ENCODE peak calls at places on chromosomes 3 and 15, in seven cellular contexts. One of them, this sample, is unnamed.

GRCh38 chr3:161423911-161424522 is 52.7 kb upstream of the SPTSSB start:
- DNase-seq in occipital lobe: no peak
- DNase-seq in retina: no peak
- DNase-seq in fibroblast of mammary gland: peak
- DNase-seq in globus pallidus: peak
- DNase-seq in activated CD4-positive, CD25-positive, alpha-beta regulatory T cell treated with anti-CD3 and anti-CD28 coated beads, Interleukin-2, amount 50 U/mL, for 72 hours: no peak
- DNase-seq in Daoy: peak
- DNase-seq in this sample: peak

GRCh38 chr3:172332256-172333041 is 115.8 kb downstream of the GHSR start:
- DNase-seq in occipital lobe: peak
- DNase-seq in retina: peak
- DNase-seq in fibroblast of mammary gland: peak
- DNase-seq in globus pallidus: peak
- DNase-seq in activated CD4-positive, CD25-positive, alpha-beta regulatory T cell treated with anti-CD3 and anti-CD28 coated beads, Interleukin-2, amount 50 U/mL, for 72 hours: peak
- DNase-seq in Daoy: peak
- DNase-seq in this sample: peak

GRCh38 chr3:56917740-56918568 is 116.2 kb upstream of the ARHGEF3 start:
- DNase-seq in occipital lobe: no peak
- DNase-seq in retina: no peak
- DNase-seq in fibroblast of mammary gland: no peak
- DNase-seq in globus pallidus: no peak
- DNase-seq in activated CD4-positive, CD25-positive, alpha-beta regulatory T cell treated with anti-CD3 and anti-CD28 coated beads, Interleukin-2, amount 50 U/mL, for 72 hours: peak
- DNase-seq in Daoy: peak
- DNase-seq in this sample: no peak

GRCh38 chr15:35311607-35312006 is 226.5 kb upstream of the NANOGP8 start:
- DNase-seq in occipital lobe: no peak
- DNase-seq in retina: no peak
- DNase-seq in fibroblast of mammary gland: peak
- DNase-seq in globus pallidus: no peak
- DNase-seq in activated CD4-positive, CD25-positive, alpha-beta regulatory T cell treated with anti-CD3 and anti-CD28 coated beads, Interleukin-2, amount 50 U/mL, for 72 hours: no peak
- DNase-seq in Daoy: no peak
- DNase-seq in this sample: no peak

GRCh38 chr15:77659350-77660321 is 26.9 kb upstream of the LINGO1 start:
- DNase-seq in occipital lobe: no peak
- DNase-seq in retina: no peak
- DNase-seq in fibroblast of mammary gland: peak
- DNase-seq in globus pallidus: peak
- DNase-seq in activated CD4-positive, CD25-positive, alpha-beta regulatory T cell treated with anti-CD3 and anti-CD28 coated beads, Interleukin-2, amount 50 U/mL, for 72 hours: no peak
- DNase-seq in Daoy: peak
- DNase-seq in this sample: peak

GRCh38 chr3:76724706-76725105 is 315.2 kb upstream of the ROBO2 start:
- DNase-seq in occipital lobe: no peak
- DNase-seq in retina: no peak
- DNase-seq in fibroblast of mammary gland: no peak
- DNase-seq in globus pallidus: no peak
- DNase-seq in activated CD4-positive, CD25-positive, alpha-beta regulatory T cell treated with anti-CD3 and anti-CD28 coated beads, Interleukin-2, amount 50 U/mL, for 72 hours: no peak
- DNase-seq in Daoy: no peak
- DNase-seq in this sample: peak

GRCh38 chr3:42572278-42572677 is 9.5 kb downstream of the SEC22C start:
- DNase-seq in occipital lobe: no peak
- DNase-seq in retina: no peak
- DNase-seq in fibroblast of mammary gland: peak
- DNase-seq in globus pallidus: peak
- DNase-seq in activated CD4-positive, CD25-positive, alpha-beta regulatory T cell treated with anti-CD3 and anti-CD28 coated beads, Interleukin-2, amount 50 U/mL, for 72 hours: no peak
- DNase-seq in Daoy: peak
- DNase-seq in this sample: peak

GRCh38 chr15:66880380-66881155 is 178.5 kb downstream of the SMAD6 start:
- DNase-seq in occipital lobe: no peak
- DNase-seq in retina: no peak
- DNase-seq in fibroblast of mammary gland: no peak
- DNase-seq in globus pallidus: no peak
- DNase-seq in activated CD4-positive, CD25-positive, alpha-beta regulatory T cell treated with anti-CD3 and anti-CD28 coated beads, Interleukin-2, amount 50 U/mL, for 72 hours: no peak
- DNase-seq in Daoy: no peak
- DNase-seq in this sample: no peak

GRCh38 chr3:123385072-123385471 is 63.8 kb downstream of the ADCY5 start:
- DNase-seq in occipital lobe: no peak
- DNase-seq in retina: no peak
- DNase-seq in fibroblast of mammary gland: no peak
- DNase-seq in globus pallidus: no peak
- DNase-seq in activated CD4-positive, CD25-positive, alpha-beta regulatory T cell treated with anti-CD3 and anti-CD28 coated beads, Interleukin-2, amount 50 U/mL, for 72 hours: no peak
- DNase-seq in Daoy: no peak
- DNase-seq in this sample: no peak

GRCh38 chr3:127226946-127227842 is 34.3 kb downstream of the PRR23E start:
- DNase-seq in occipital lobe: no peak
- DNase-seq in retina: peak
- DNase-seq in fibroblast of mammary gland: no peak
- DNase-seq in globus pallidus: no peak
- DNase-seq in activated CD4-positive, CD25-positive, alpha-beta regulatory T cell treated with anti-CD3 and anti-CD28 coated beads, Interleukin-2, amount 50 U/mL, for 72 hours: no peak
- DNase-seq in Daoy: no peak
- DNase-seq in this sample: no peak

GRCh38 chr3:30167511-30168135 is 438.8 kb upstream of the TGFBR2 start:
- DNase-seq in occipital lobe: no peak
- DNase-seq in retina: peak
- DNase-seq in fibroblast of mammary gland: peak
- DNase-seq in globus pallidus: peak
- DNase-seq in activated CD4-positive, CD25-positive, alpha-beta regulatory T cell treated with anti-CD3 and anti-CD28 coated beads, Interleukin-2, amount 50 U/mL, for 72 hours: no peak
- DNase-seq in Daoy: peak
- DNase-seq in this sample: no peak

GRCh38 chr3:16286161-16286560 is 21.1 kb downstream of the OXNAD1 start:
- DNase-seq in occipital lobe: no peak
- DNase-seq in retina: no peak
- DNase-seq in fibroblast of mammary gland: no peak
- DNase-seq in globus pallidus: no peak
- DNase-seq in activated CD4-positive, CD25-positive, alpha-beta regulatory T cell treated with anti-CD3 and anti-CD28 coated beads, Interleukin-2, amount 50 U/mL, for 72 hours: no peak
- DNase-seq in Daoy: no peak
- DNase-seq in this sample: peak

GRCh38 chr15:55526559-55527036 is 18.6 kb upstream of the DNAAF4 start:
- DNase-seq in occipital lobe: no peak
- DNase-seq in retina: peak
- DNase-seq in fibroblast of mammary gland: peak
- DNase-seq in globus pallidus: peak
- DNase-seq in activated CD4-positive, CD25-positive, alpha-beta regulatory T cell treated with anti-CD3 and anti-CD28 coated beads, Interleukin-2, amount 50 U/mL, for 72 hours: no peak
- DNase-seq in Daoy: peak
- DNase-seq in this sample: peak

GRCh38 chr15:59691194-59691805 is 2.2 kb upstream of the BNIP2 start:
- DNase-seq in occipital lobe: no peak
- DNase-seq in retina: no peak
- DNase-seq in fibroblast of mammary gland: peak
- DNase-seq in globus pallidus: peak
- DNase-seq in activated CD4-positive, CD25-positive, alpha-beta regulatory T cell treated with anti-CD3 and anti-CD28 coated beads, Interleukin-2, amount 50 U/mL, for 72 hours: no peak
- DNase-seq in Daoy: peak
- DNase-seq in this sample: peak

GRCh38 chr3:172673210-172673679 is 37.6 kb downstream of the NCEH1 start:
- DNase-seq in occipital lobe: no peak
- DNase-seq in retina: no peak
- DNase-seq in fibroblast of mammary gland: peak
- DNase-seq in globus pallidus: no peak
- DNase-seq in activated CD4-positive, CD25-positive, alpha-beta regulatory T cell treated with anti-CD3 and anti-CD28 coated beads, Interleukin-2, amount 50 U/mL, for 72 hours: peak
- DNase-seq in Daoy: peak
- DNase-seq in this sample: peak